ENCODE peak calls at places on chromosomes 6 and 20, in ten cellular contexts. W is transverse colon; O is B cell; F is lower leg skin; J is nephron progenitor cell; G is cardiac muscle cell; R is uterus; L is OCI-LY7; Q is CD4-positive, alpha-beta T cell; Z is BJ. H is an unnamed sample.

GRCh38 chr6:110495949-110496348 is 19.5 kb upstream of the SLC22A16 start:
- DNase-seq in W (no peak), L (no peak), O (no peak), R (no peak), J (no peak), G (peak; percentile 27), Z (no peak), F (no peak), Q (no peak), H (no peak)

GRCh38 chr20:34389206-34389953 is 26.3 kb downstream of the ITCH start:
- DNase-seq in J (no peak), W (no peak), Z (no peak), Q (no peak), G (no peak), R (no peak), F (no peak), L (no peak), O (no peak), H (no peak)

GRCh38 chr6:65229768-65230167 is 477.3 kb downstream of the EYS start:
- DNase-seq in F (no peak), L (no peak), G (peak; percentile 2), R (no peak), J (no peak), Z (no peak), O (no peak), Q (no peak), W (no peak), H (no peak)

GRCh38 chr6:15066433-15067337 is 179.2 kb upstream of the JARID2 start:
- DNase-seq in W (peak; percentile 28), F (no peak), Q (no peak), Z (no peak), L (no peak), O (no peak), G (peak; percentile 88), J (no peak), R (peak; percentile 32), H (no peak)

GRCh38 chr6:27474172-27474465 is 1.2 kb upstream of the ZNF184 start:
- DNase-seq in F (no peak), W (no peak), R (no peak), J (no peak), O (no peak), Q (no peak), Z (no peak), G (no peak), L (no peak), H (no peak)

GRCh38 chr6:135600086-135600702 is 102.7 kb upstream of the AHI1 start:
- DNase-seq in R (no peak), Q (no peak), W (no peak), G (no peak), Z (no peak), O (no peak), F (no peak), L (no peak), J (no peak), H (no peak)

GRCh38 chr6:136341967-136342366 is 52.3 kb upstream of the BCLAF1 start:
- DNase-seq in G (no peak), J (no peak), Z (no peak), W (no peak), L (peak; percentile 10), R (no peak), F (no peak), O (no peak), Q (no peak), H (no peak)

GRCh38 chr6:135087403-135087802 is 32.8 kb upstream of the HBS1L start:
- DNase-seq in L (peak; percentile 19), J (no peak), O (no peak), F (no peak), Z (no peak), R (no peak), W (no peak), G (no peak), Q (peak; percentile 18), H (no peak)

GRCh38 chr6:107082045-107082444 is 33.3 kb downstream of the BEND3 start:
- DNase-seq in Z (no peak), G (peak; percentile 15), O (no peak), L (no peak), W (no peak), R (no peak), Q (no peak), J (no peak), F (no peak), H (no peak)

GRCh38 chr20:61630240-61630650 is 378.2 kb downstream of the CDH4 start:
- DNase-seq in L (no peak), O (no peak), F (no peak), R (no peak), W (no peak), Z (no peak), J (no peak), Q (no peak), G (no peak), H (no peak)

GRCh38 chr20:63394635-63395455 is 33.7 kb upstream of the CHRNA4 start:
- DNase-seq in Z (no peak), L (no peak), F (no peak), Q (no peak), R (no peak), O (no peak), G (no peak), J (no peak), W (no peak), H (no peak)

GRCh38 chr6:142280927-142281326 is 20.9 kb upstream of the ADGRG6 start:
- DNase-seq in Q (no peak), J (no peak), G (no peak), W (no peak), F (no peak), O (no peak), Z (no peak), R (no peak), L (no peak), H (no peak)

GRCh38 chr6:11471261-11471660 is 66.3 kb upstream of the TMEM170B start:
- DNase-seq in J (no peak), W (no peak), O (no peak), R (no peak), G (no peak), Z (no peak), F (no peak), L (no peak), Q (no peak), H (no peak)

GRCh38 chr20:20837574-20838021 is 125.2 kb upstream of the RALGAPA2 start:
- DNase-seq in Q (no peak), W (peak; percentile 36), J (peak; percentile 73), Z (no peak), R (peak; percentile 49), L (peak; percentile 18), G (peak; percentile 68), F (peak; percentile 85), O (peak; percentile 27), H (peak; percentile 54)

GRCh38 chr6:93165850-93166249 is 253.5 kb downstream of the EPHA7 start:
- DNase-seq in J (no peak), F (no peak), W (no peak), O (no peak), G (no peak), Z (no peak), Q (no peak), L (peak; percentile 9), R (no peak), H (no peak)

GRCh38 chr6:164693934-164694333 is 615.5 kb downstream of the C6orf118 start:
- DNase-seq in Z (no peak), G (peak; percentile 70), O (no peak), L (no peak), Q (no peak), J (no peak), F (no peak), W (no peak), R (no peak), H (no peak)

GRCh38 chr6:15551262-15551661 is 111.6 kb downstream of the DTNBP1 start:
- DNase-seq in G (no peak), W (no peak), F (no peak), O (no peak), L (no peak), R (no peak), J (no peak), Q (no peak), Z (no peak), H (no peak)

GRCh38 chr20:2756056-2756611 is 44.3 kb downstream of the CPXM1 start:
- DNase-seq in F (peak; percentile 57), W (no peak), O (no peak), R (no peak), Q (no peak), L (no peak), Z (no peak), G (peak; percentile 80), J (peak; percentile 71), H (no peak)
- TF ChIP-seq CTCF in F (no peak), W (peak; percentile 33), O (no peak), R (peak; percentile 51), Q (no peak), L (peak; percentile 46), Z (peak; percentile 87), G (peak; percentile 92), J (peak; percentile 76), H (no peak)

DNA sequence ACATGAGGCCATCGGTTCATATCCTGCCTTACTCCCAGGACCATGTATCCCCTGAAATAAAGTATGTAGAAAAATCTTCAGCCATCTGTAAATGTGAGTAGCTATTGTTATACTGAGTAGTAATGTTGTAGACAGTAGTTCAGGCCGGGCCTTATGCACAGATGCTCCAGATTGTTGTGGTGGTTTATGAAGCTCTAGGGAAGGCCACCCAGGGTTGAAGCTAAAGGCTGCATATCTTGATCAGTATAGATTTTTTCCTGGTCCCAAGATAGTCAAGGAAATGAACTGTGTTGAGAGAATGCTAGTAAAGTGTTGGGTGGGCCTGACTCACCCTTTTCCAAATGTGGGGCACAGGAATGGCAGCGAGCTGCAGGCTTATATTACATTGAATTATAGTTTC is 81.4 kb downstream of the FNDC1 start:
- DNase-seq in Z (no peak), Q (no peak), F (no peak), O (no peak), W (no peak), J (no peak), R (no peak), L (no peak), G (no peak), H (no peak)
- TF ChIP-seq CTCF in Z (no peak), Q (no peak), F (no peak), O (no peak), W (no peak), J (no peak), R (no peak), L (no peak), G (no peak), H (no peak)

GRCh38 chr20:32482251-32483220 is 102.6 kb downstream of the NOL4L start:
- DNase-seq in J (peak; percentile 69), Z (no peak), R (no peak), O (peak; percentile 60), W (peak; percentile 57), G (peak; percentile 38), F (no peak), L (no peak), Q (no peak), H (peak; percentile 65)
- TF ChIP-seq CTCF in J (no peak), Z (no peak), R (no peak), O (no peak), W (no peak), G (no peak), F (no peak), L (no peak), Q (no peak), H (no peak)

DNA sequence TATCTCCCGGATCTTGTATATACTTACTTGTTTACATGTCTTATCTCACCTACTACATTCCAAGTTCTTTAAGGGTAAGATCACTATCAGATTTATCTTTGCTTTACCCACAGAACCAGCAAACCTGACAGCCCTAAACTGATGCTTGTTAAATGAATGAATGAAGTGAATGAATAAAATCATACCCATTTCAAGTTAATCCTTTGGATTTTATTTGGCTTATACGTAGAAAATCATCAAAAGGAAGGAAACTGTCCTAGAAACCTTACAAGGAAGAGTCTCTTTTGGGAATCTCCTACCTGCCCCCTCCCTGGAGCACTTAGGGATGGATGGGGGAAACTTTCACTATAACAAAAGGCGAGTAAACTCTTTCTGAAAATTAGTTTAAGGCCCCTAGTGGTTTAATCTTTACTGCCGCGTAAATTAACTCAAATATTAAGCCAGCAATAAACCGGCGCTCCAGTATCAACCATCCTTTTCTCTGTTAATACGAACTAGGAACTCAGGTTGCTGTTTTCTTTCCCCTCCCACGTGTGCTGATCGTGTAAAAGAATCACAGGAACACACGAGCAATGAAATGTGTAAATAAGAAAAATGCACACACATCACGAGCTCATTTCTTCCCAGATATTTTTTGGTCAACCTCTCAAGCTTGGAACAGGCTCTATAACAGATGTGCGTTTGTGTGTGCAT is 1.2 kb upstream of the UTRN start:
- DNase-seq in F (no peak), O (peak; percentile 23), R (no peak), Z (no peak), Q (no peak), W (no peak), J (no peak), G (peak; percentile 38), L (no peak), H (peak; percentile 25)
- TF ChIP-seq CTCF in F (no peak), O (no peak), R (peak; percentile 28), Z (peak; percentile 27), Q (no peak), W (no peak), J (no peak), G (peak; percentile 23), L (no peak), H (no peak)

H was measured in GM20000.